ENCODE peak calls at places on chromosomes 2 and 18, in five cellular contexts. U, S, L, V and X are unnamed samples.

GRCh38 chr2:59732861-59733603 is 820.4 kb downstream of the BCL11A start:
- DNase-seq in U (no peak), S (no peak), L (no peak), V (no peak), X (no peak)

GRCh38 chr2:111226797-111227700 is 106.3 kb downstream of the BCL2L11 start:
- DNase-seq in U (no peak), S (no peak), L (no peak), V (peak), X (no peak)

GRCh38 chr2:58762176-58762781 is 521.2 kb upstream of the FANCL start:
- DNase-seq in U (peak), S (peak), L (peak), V (peak), X (no peak)

GRCh38 chr2:26309921-26310320 is 36.0 kb upstream of the SELENOI start:
- DNase-seq in U (no peak), S (no peak), L (no peak), V (no peak), X (no peak)

GRCh38 chr2:143230506-143231256 is 101.5 kb downstream of the ARHGAP15 start:
- DNase-seq in U (no peak), S (no peak), L (no peak), V (no peak), X (no peak)

GRCh38 chr18:25650201-25650941 is 298.4 kb upstream of the ZNF521 start:
- DNase-seq in U (no peak), S (no peak), L (peak), V (peak), X (no peak)

GRCh38 chr2:1082456-1083205 is 132.0 kb downstream of the SNTG2 start:
- DNase-seq in U (no peak), S (no peak), L (no peak), V (no peak), X (no peak)

GRCh38 chr2:118686364-118686763 is 161.1 kb downstream of the EN1 start:
- DNase-seq in U (no peak), S (no peak), L (no peak), V (peak), X (no peak)

GRCh38 chr2:187994464-187995331 is 297.0 kb upstream of the GULP1 start:
- DNase-seq in U (no peak), S (peak), L (no peak), V (no peak), X (no peak)

GRCh38 chr18:74897971-74898657 is 300.4 kb downstream of the ZNF407 start:
- DNase-seq in U (no peak), S (no peak), L (no peak), V (peak), X (no peak)

GRCh38 chr2:24046930-24047702 is at the start of gene WDCP:
- DNase-seq in U (peak), S (peak), L (peak), V (peak), X (peak)

GRCh38 chr2:155099784-155100183 is 401.3 kb downstream of the KCNJ3 start:
- DNase-seq in U (no peak), S (no peak), L (no peak), V (peak), X (no peak)

GRCh38 chr2:233075966-233076339 is 15.8 kb downstream of the INPP5D start:
- DNase-seq in U (no peak), S (no peak), L (no peak), V (no peak), X (no peak)

GRCh38 chr2:150063432-150063889 is 424.0 kb downstream of the RND3 start:
- DNase-seq in U (no peak), S (no peak), L (no peak), V (peak), X (no peak)

GRCh38 chr2:110876167-110876999 is 144.0 kb downstream of the ACOXL start:
- DNase-seq in U (no peak), S (no peak), L (no peak), V (no peak), X (no peak)

DNA sequence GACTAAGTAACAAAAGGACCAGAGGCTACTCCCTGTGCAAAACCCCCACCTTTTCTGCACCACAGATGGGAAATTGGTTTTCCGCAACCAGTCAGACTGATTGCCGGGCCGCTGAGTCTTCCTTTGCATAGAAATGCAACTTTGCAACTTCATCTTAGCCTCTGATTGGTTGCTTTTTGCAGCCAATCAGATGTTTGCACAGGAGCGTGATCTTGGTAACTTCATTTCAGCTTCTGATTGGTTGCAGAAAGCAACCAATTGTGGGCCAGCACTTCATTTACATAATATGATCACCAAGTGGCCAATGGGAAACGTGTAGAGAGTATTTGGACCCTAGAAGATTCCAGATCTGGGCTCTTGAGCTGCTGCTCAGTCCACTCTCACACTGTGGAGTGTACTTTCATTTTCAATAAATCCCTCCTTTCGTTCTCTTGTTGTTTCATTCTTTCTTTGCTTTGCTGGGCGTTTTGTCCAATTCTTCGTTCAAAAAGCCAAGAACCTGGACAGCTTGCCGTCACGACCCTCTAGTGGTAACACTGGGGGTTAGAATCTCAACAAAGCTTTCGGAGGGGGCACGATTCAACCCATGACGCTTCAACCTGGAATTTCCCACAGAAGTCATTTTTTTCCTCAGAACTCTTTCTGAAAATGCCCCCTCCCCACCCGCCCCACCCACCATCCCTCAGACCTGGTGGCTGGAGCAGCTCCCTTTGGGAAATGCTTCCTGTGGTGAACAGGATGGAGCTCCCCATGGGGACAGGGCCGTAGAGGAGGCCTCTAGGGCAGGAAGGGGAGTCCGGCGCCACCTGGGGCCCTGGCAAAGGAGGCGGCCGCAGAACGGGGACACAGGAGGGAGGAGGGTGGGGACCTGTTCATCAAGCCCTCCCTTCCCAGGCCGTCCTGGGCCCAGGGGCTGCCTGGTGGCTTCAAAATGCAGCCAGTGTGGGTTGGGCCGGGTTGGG is 31.8 kb upstream of the KCNF1 start:
- DNase-seq in U (no peak), S (no peak), L (no peak), V (no peak), X (no peak)
- TF ChIP-seq CTCF in U (no peak), S (no peak), L (no peak), V (no peak), X (no peak)

GRCh38 chr18:13826209-13826608 is 2.3 kb downstream of the MC5R start:
- DNase-seq in U (no peak), S (no peak), L (no peak), V (no peak), X (no peak)

GRCh38 chr18:13823707-13824395 is at the start of gene MC5R:
- DNase-seq in U (peak), S (peak), L (no peak), V (peak), X (peak)
- TF ChIP-seq CTCF in U (peak), S (peak), L (peak), V (peak), X (peak)

GRCh38 chr2:53268086-53268485 is 499.5 kb upstream of the CHAC2 start:
- DNase-seq in U (no peak), S (no peak), L (no peak), V (no peak), X (no peak)
- TF ChIP-seq CTCF in U (no peak), S (no peak), L (peak), V (no peak), X (no peak)

GRCh38 chr18:10030816-10031541 is 117.2 kb downstream of the VAPA start:
- DNase-seq in U (no peak), S (no peak), L (no peak), V (no peak), X (no peak)

GRCh38 chr18:10029711-10030110 is 115.9 kb downstream of the VAPA start:
- DNase-seq in U (no peak), S (no peak), L (no peak), V (no peak), X (no peak)

GRCh38 chr18:10033038-10033437 is 119.2 kb downstream of the VAPA start:
- DNase-seq in U (no peak), S (no peak), L (no peak), V (no peak), X (no peak)

GRCh38 chr18:10035306-10035991 is 121.6 kb downstream of the VAPA start:
- DNase-seq in U (peak), S (no peak), L (no peak), V (no peak), X (no peak)

GRCh38 chr18:10032331-10032979 is 118.6 kb downstream of the VAPA start:
- DNase-seq in U (no peak), S (no peak), L (no peak), V (no peak), X (no peak)
- TF ChIP-seq CTCF in U (peak), S (no peak), L (peak), V (peak), X (no peak)

GRCh38 chr2:236717120-236717519 is 147.5 kb downstream of the ACKR3 start:
- DNase-seq in U (no peak), S (no peak), L (no peak), V (no peak), X (no peak)
- TF ChIP-seq CTCF in U (no peak), S (no peak), L (no peak), V (no peak), X (no peak)

DNA sequence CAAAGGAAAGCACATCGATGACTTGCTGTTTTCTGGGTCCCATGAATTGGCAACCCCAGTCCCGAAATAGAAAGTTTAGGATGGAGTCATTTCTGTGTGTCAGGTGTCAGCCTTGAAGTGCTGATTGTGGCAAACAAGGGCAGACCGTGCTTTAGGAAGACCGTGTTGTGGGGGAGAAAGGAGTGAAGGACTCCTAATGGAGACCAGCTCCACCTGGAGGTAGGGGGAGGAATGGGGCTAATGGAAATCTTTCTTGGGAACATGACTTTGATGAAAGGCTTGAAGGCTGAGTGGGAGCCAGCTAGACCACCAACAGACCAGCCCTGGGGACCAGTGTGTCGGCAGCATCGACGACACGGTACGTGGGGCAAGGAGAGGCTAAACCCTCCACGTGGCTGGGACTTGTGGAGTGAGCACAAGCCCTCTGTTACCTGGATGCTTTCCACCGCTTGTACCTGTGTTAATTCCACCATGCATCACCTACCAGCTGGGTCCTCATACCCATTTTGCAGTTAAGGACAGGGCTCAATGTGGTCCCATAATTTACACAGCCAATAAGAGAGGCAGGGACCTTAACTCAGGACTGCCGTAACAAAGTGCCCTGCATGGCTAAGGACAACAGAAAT is 104.2 kb downstream of the SH3BP4 start:
- DNase-seq in U (no peak), S (peak), L (no peak), V (no peak), X (peak)
- TF ChIP-seq CTCF in U (peak), S (peak), L (peak), V (peak), X (peak)

DNA sequence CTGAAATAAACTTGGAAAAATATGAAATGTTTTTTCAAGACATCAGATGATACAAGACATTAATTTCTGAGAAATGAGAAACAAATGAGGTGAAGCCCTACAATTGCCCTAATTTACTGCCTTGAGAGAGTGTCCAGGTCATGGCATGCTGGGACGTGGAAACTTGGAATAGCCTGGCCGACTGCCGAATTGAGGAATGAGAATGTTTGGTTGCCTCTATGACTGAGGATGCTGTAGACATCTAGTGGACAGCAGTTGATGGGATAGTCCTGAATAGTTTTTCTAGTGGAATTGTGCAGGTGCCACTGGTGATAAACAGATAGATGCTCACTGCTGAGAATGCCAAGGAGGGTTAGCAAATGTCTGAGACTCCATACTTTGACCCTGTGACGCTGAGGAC is 56.4 kb upstream of the CWC22 start:
- DNase-seq in U (no peak), S (no peak), L (no peak), V (no peak), X (no peak)
- TF ChIP-seq CTCF in U (no peak), S (no peak), L (no peak), V (peak), X (no peak)

GRCh38 chr2:216275890-216276289 is 96.4 kb downstream of the MARCHF4 start:
- DNase-seq in U (no peak), S (no peak), L (no peak), V (no peak), X (no peak)
- TF ChIP-seq CTCF in U (no peak), S (no peak), L (no peak), V (no peak), X (no peak)